ENCODE peak calls at places on chromosomes 11 and 22, in four cellular contexts. V is HepG2, G is uterus, A is MM.1S. C is an unnamed sample. For H3K27me3 and H3K4me1, the result is how much of the 10 kb centered on the place peaks cover.

GRCh38 chr11:9533053-9533452 is 40.4 kb upstream of the WEE1 start:
- DNase-seq in V (no peak), G (no peak), A (no peak), C (no peak)

GRCh38 chr11:1401656-1402221 is 12.0 kb downstream of the BRSK2 start:
- DNase-seq in G (peak), V (peak), A (peak), C (no peak)

GRCh38 chr11:34405079-34405858 is 33.5 kb upstream of the CAT start:
- DNase-seq in G (no peak), A (no peak), V (no peak), C (no peak)

GRCh38 chr11:1858154-1858553 is 5.3 kb downstream of the LSP1 start:
- DNase-seq in G (no peak), V (no peak), A (no peak), C (no peak)

GRCh38 chr11:35267504-35267903 is 128.5 kb downstream of the CD44 start:
- DNase-seq in G (no peak), A (no peak), V (no peak), C (peak)

GRCh38 chr11:123083623-123084029 is 21.7 kb upstream of the HSPA8 start:
- DNase-seq in G (peak), V (peak), A (no peak), C (peak)

GRCh38 chr22:30305519-30305905 is 16.2 kb upstream of the CASTOR1 start:
- DNase-seq in V (no peak), A (peak), G (peak), C (no peak)

GRCh38 chr22:22944268-22944985 is 56.8 kb downstream of the IGLL5 start:
- DNase-seq in G (no peak), A (no peak), V (no peak), C (no peak)

GRCh38 chr22:25823276-25823675 is 81.3 kb downstream of the MYO18B start:
- DNase-seq in V (no peak), A (no peak), G (no peak), C (no peak)

GRCh38 chr11:113728814-113729213 is 22.7 kb upstream of the TMPRSS5 start:
- DNase-seq in A (no peak), V (no peak), G (no peak), C (no peak)

GRCh38 chr22:37287550-37287951 is 5.2 kb downstream of the CYTH4 start:
- DNase-seq in V (no peak), A (no peak), G (no peak), C (no peak)

GRCh38 chr11:28819741-28820140 is 711.6 kb downstream of the METTL15 start:
- DNase-seq in G (no peak), A (no peak), V (no peak), C (no peak)

GRCh38 chr11:114082767-114083181 is 23.3 kb downstream of the ZBTB16 start:
- DNase-seq in G (no peak), V (no peak), A (no peak), C (no peak)

GRCh38 chr11:119169272-119169719 is 771 bp downstream of the NLRX1 start:
- DNase-seq in V (peak), A (no peak), G (peak), C (peak)

GRCh38 chr22:29115682-29116313 is 43.0 kb downstream of the KREMEN1 start:
- DNase-seq in A (no peak), V (peak), G (no peak), C (no peak)

GRCh38 chr11:71145988-71146824 is 106.2 kb downstream of the SHANK2 start:
- DNase-seq in A (no peak), V (no peak), G (no peak), C (no peak)

GRCh38 chr11:35914824-35915223 is 29.0 kb upstream of the LDLRAD3 start:
- DNase-seq in G (no peak), A (no peak), V (no peak), C (no peak)

GRCh38 chr11:72641900-72642814 is 32.1 kb downstream of the PDE2A start:
- DNase-seq in G (peak), A (peak), V (no peak), C (no peak)

GRCh38 chr11:116502641-116503061 is 270.1 kb downstream of the BUD13 start:
- DNase-seq in V (no peak), A (no peak), G (no peak), C (no peak)

GRCh38 chr11:93116641-93117577 is 80.9 kb downstream of the SLC36A4 start:
- DNase-seq in G (no peak), V (no peak), A (no peak), C (no peak)

GRCh38 chr22:39456262-39457046 is at the start of gene MGAT3:
- DNase-seq in V (no peak), G (no peak), A (no peak), C (no peak)

GRCh38 chr11:129639300-129639699 is 176.3 kb upstream of the TMEM45B start:
- DNase-seq in G (no peak), V (peak), A (no peak), C (peak)

GRCh38 chr22:30224161-30224857 is 22.2 kb downstream of the LIF start:
- DNase-seq in A (peak), G (no peak), V (no peak), C (no peak)

GRCh38 chr11:77089004-77089545 is 13.6 kb upstream of the OMP start:
- DNase-seq in V (no peak), G (no peak), A (no peak), C (no peak)

GRCh38 chr11:70700453-70700852 is 302.1 kb downstream of the CTTN start:
- DNase-seq in A (no peak), G (no peak), V (no peak), C (no peak)

GRCh38 chr11:4203603-4204360 is 109.2 kb downstream of the RRM1 start:
- DNase-seq in G (no peak), V (no peak), A (no peak), C (no peak)

GRCh38 chr11:124113890-124114289 is 1.4 kb upstream of the VWA5A start:
- DNase-seq in G (no peak), V (no peak), A (no peak), C (no peak)

GRCh38 chr11:107840120-107840479 is 18.5 kb downstream of the SLC35F2 start:
- DNase-seq in A (no peak), G (no peak), V (no peak), C (no peak)

GRCh38 chr22:49657275-49657973 is 170.2 kb downstream of the BRD1 start:
- DNase-seq in A (peak), G (peak), V (no peak), C (no peak)

GRCh38 chr11:121544956-121545355 is 92.2 kb upstream of the SORL1-AS1 start:
- DNase-seq in G (no peak), V (no peak), A (no peak), C (no peak)

GRCh38 chr11:64334764-64335741 is 5.0 kb upstream of the CCDC88B start:
- DNase-seq in V (peak), G (no peak), A (no peak), C (peak)

GRCh38 chr11:70502677-70503076 is 104.3 kb downstream of the CTTN start:
- DNase-seq in A (no peak), G (no peak), V (no peak), C (no peak)

GRCh38 chr22:18028817-18029527 is 4.6 kb upstream of the MICAL3 start:
- DNase-seq in A (peak), G (no peak), V (no peak), C (peak)

GRCh38 chr11:114059278-114059983 is at the start of gene ZBTB16:
- DNase-seq in A (no peak), V (no peak), G (peak), C (no peak)

GRCh38 chr11:134995746-134996145 is 583.7 kb upstream of the B3GAT1 start:
- DNase-seq in G (no peak), A (no peak), V (no peak), C (no peak)
- H3K27me3 ChIP-seq in G (under half), A (under half), V (under half), C (under half)

DNA sequence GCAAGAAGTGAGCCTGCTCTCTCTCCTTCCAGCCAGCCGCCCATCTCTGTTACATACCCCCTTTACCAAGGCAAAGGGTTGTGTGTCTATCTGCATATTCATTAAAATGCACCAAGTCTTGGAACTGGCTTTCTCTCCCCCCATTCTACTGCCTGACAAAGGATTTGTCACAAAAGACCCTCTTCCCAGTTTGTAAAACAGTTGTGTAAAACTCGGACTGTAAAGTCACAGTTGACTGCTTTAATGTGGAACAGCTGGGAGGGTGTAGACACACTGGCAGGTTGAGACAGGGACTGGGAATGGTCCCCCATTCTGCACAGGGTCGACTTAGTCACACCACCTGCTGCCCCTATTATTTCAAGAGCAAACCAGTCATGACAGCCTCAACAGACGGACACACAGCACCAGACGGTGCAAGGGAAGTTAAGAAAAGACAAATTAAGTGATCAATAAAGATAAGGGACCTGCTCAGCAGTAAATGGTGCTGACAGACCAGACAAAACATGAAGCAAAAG is 60.0 kb upstream of the HTATIP2 start:
- DNase-seq in G (no peak), V (no peak), A (no peak), C (no peak)
- H3K4me1 ChIP-seq in G (under half), V (under half), A (under half), C (under half)

DNA sequence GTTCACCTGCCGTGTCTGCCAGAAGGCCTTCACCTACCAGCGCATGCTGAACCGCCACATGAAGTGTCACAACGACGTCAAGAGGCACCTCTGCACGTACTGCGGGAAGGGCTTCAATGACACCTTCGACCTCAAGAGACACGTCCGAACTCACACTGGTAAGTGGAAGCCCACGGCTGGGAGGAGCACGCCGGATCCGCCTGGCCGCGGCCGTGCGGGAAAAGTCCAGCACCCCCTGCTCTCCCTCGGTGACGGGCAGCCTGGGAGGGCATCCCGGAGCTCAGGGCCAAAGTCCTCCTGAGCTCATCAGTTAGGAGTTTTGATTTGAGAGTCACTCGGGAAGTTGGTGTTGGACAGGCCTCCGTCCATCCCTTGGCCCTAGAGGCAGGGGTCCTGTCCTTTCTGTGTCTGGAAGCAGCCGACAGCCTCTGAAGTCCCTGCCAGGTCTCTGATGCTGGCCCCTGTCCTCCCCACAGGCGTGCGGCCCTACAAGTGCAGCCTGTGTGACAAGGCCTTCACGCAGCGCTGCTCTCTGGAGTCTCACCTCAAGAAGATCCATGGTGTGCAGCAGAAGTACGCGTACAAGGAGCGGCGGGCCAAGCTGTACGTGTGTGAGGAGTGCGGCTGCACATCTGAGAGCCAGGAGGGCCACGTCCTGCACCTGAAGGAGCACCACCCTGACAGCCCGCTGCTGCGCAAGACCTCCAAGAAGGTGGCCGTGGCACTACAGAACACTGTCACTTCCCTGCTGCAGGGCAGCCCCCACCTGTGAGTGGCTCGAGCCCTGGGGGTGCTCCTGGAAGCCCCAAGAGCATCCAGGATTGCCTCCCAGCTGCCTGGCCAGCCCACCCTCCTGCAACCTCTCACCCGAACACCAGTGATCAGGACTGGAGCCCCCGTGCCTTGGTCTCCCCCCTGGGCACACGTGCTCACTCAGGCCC is 8.0 kb downstream of the OVOL1 start:
- DNase-seq in G (no peak), V (peak), A (no peak), C (no peak)
- H3K27me3 ChIP-seq in G (under half), V (under half), A (under half), C (under half)

DNA sequence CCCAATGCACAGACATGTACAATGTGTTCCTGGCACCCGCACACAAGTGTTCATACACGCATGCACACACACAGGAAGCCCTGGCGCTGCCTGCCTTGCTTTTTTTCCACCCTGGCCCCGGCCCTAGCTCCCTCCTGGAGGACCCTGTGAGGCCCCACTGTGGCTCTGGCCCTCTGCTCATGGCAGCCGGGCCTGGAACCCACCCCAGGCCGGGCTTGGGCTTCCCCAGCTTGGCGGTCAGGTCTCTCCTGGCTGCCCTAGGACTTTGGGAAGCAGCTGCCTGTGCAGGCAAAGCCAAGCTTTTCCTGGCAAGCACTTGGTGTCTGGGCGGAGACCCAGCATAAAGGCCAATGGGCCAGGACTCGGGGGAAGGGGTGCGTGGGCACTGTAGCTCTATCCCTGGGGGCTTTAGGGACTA is 30.5 kb downstream of the CD82 start:
- DNase-seq in G (peak), V (no peak), A (no peak), C (no peak)
- H3K4me1 ChIP-seq in G (under half), V (under half), A (under half), C (under half)

GRCh38 chr11:45597116-45597515 is 68.3 kb downstream of the CHST1 start:
- DNase-seq in A (no peak), V (no peak), G (no peak), C (no peak)
- H3K27me3 ChIP-seq in A (under half), V (under half), G (under half), C (under half)

DNA sequence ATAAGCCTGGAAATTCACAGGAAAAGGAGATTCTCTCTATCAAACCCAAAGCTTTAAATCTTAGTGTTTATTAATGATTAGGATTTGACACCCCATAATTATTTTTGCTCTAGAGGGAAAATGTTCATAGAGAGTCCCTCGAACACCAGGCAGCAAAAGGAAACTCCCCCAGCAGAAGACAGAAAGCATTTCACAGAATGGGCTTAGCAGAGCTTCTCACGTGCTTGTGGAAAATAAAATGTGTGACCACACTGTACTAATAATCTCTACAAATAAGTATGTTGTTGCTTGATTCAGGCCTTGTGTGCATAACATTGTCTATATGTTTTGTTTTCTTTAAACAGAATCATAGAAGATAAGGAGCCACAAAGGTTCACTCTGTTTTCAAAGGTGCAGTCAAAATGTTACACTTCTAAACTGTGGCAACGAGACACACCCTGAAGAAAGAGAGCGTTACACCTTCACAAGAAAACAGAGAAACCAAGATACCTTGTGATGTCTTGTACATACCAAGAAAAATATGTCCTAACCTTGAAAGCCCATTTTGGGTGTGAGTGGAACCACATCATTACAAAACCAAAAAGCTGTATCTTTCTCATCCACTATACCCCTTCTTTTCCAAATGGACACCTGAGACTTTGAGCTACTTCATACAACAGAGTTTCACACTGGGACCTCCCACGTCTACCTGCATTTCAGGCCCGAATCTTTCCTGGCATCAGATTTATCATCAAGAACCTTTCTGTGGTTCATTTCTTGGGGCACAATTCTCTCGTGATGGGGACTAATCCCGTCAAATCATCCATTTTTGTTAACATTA is 282.5 kb downstream of the ETS1 start:
- DNase-seq in G (no peak), V (no peak), A (no peak), C (no peak)
- H3K4me1 ChIP-seq in G (under half), V (under half), A (under half), C (under half)

DNA sequence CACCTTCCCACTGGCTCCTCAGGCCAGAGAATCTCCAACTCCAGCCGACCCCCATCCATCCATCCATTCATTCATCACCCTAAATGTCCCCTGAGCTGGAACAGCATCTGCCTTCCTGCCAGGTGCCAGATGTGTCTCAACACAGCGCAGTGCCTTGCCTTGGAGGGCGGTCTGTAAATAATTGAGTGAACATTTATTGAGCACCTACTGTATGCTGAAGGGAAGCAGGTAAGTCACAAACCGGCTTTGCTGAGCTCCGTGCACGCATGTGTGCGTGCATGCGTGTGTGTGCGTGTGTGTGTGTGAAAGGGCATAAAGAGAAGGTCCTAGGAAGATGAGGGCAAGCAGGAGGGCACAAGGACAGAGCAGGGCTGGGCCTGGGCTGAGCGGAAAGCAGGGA is 10.2 kb downstream of the KCNJ4 start:
- DNase-seq in V (no peak), A (no peak), G (no peak), C (no peak)
- H3K27me3 ChIP-seq in V (under half), A (half or more), G (under half), C (half or more)

GRCh38 chr22:46737976-46738641 is at the start of gene CERK:
- DNase-seq in A (peak), G (peak), V (peak), C (no peak)
- H3K4me1 ChIP-seq in A (under half), G (under half), V (half or more), C (under half)

DNA sequence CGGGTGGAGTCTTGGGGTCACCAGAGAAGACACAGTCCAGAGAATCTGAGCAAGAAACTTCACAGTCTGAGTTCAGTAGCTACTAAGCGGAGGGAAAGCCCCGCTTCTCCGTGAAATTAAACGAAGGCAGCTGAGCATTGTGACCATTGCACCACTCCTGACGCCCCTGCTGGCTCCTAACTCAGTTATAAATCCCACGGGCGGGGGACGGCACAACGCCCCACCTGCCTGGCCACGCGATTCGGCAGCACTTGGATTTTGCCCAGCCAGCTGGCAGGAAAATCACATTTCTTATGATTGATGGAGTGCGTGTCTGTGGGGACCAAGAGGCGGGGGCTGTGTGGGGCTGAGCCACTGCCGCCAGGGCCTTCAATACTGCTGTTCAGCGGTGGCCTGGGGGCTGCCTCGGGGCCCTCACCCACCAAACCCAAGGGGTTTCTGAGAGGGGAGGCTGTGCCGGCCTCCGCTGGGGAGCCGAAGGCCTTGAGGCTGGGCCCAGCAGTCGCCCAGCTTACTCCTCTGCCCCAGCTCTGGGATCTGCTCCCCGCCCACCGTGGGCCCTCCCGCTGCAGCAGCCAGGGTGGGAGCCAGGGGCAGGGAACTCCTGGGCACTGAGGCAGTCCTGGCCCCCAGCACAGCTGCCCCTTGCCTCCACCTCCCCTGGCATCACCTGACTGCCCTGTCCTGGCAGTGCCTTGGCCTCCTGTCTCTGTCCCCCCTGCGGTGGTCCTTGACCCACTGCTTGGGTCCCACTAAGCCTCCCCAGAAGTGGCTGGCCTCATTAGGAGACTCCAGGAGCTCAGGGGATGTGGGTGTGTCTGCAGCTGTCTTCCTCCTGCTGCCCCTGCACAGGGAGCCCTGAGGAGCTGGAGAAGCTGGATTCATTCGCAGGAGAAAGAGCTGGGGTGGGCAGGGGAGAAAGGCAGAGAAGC is 30.8 kb downstream of the SHISAL1 start:
- DNase-seq in G (peak), A (no peak), V (no peak), C (no peak)
- H3K27me3 ChIP-seq in G (under half), A (half or more), V (under half), C (under half)

GRCh38 chr11:57498540-57498939 is 17.0 kb downstream of the SLC43A1 start:
- DNase-seq in G (no peak), V (no peak), A (no peak), C (no peak)
- H3K4me1 ChIP-seq in G (under half), V (half or more), A (under half), C (under half)